ENCODE peak calls at places on chromosomes 5 and 9, in four cellular contexts. One of them, this sample, is unnamed.

GRCh38 chr5:169838688-169839087 is 141.6 kb downstream of the INSYN2B start:
- DNase-seq in GM13977: peak; percentile 34
- DNase-seq in kidney glomerular epithelial cell: no peak
- DNase-seq in T follicular helper cell: no peak
- DNase-seq in this sample: peak; percentile 45

GRCh38 chr5:146151970-146152369 is 30.5 kb downstream of the LARS1 start:
- DNase-seq in GM13977: no peak
- DNase-seq in kidney glomerular epithelial cell: no peak
- DNase-seq in T follicular helper cell: no peak
- DNase-seq in this sample: no peak

GRCh38 chr9:34380034-34380510 is 3.4 kb upstream of the MYORG start:
- DNase-seq in GM13977: no peak
- DNase-seq in kidney glomerular epithelial cell: no peak
- DNase-seq in T follicular helper cell: no peak
- DNase-seq in this sample: no peak

GRCh38 chr9:38096238-38096805 is 27.3 kb upstream of the SHB start:
- DNase-seq in GM13977: no peak
- DNase-seq in kidney glomerular epithelial cell: no peak
- DNase-seq in T follicular helper cell: no peak
- DNase-seq in this sample: no peak

GRCh38 chr9:97564291-97565175 is 63.1 kb downstream of the TMOD1 start:
- DNase-seq in GM13977: no peak
- DNase-seq in kidney glomerular epithelial cell: no peak
- DNase-seq in T follicular helper cell: no peak
- DNase-seq in this sample: no peak

GRCh38 chr5:32908646-32909045 is 197.5 kb downstream of the NPR3 start:
- DNase-seq in GM13977: no peak
- DNase-seq in kidney glomerular epithelial cell: no peak
- DNase-seq in T follicular helper cell: no peak
- DNase-seq in this sample: no peak

GRCh38 chr5:50751064-50751657 is 84.7 kb downstream of the PARP8 start:
- DNase-seq in GM13977: peak; percentile 40
- DNase-seq in kidney glomerular epithelial cell: peak; percentile 35
- DNase-seq in T follicular helper cell: peak; percentile 25
- DNase-seq in this sample: peak; percentile 27

GRCh38 chr5:54883374-54884194 is 101.8 kb downstream of the ESM1 start:
- DNase-seq in GM13977: no peak
- DNase-seq in kidney glomerular epithelial cell: peak; percentile 15
- DNase-seq in T follicular helper cell: no peak
- DNase-seq in this sample: no peak

GRCh38 chr9:127467621-127468020 is 16.3 kb downstream of the LRSAM1 start:
- DNase-seq in GM13977: no peak
- DNase-seq in kidney glomerular epithelial cell: no peak
- DNase-seq in T follicular helper cell: no peak
- DNase-seq in this sample: no peak

GRCh38 chr5:57715296-57715695 is 232.7 kb upstream of the ACTBL2 start:
- DNase-seq in GM13977: no peak
- DNase-seq in kidney glomerular epithelial cell: peak; percentile 18
- DNase-seq in T follicular helper cell: no peak
- DNase-seq in this sample: no peak

GRCh38 chr5:115262066-115262404 is 642 bp downstream of the PGGT1B start:
- DNase-seq in GM13977: peak; percentile 49
- DNase-seq in kidney glomerular epithelial cell: no peak
- DNase-seq in T follicular helper cell: no peak
- DNase-seq in this sample: peak; percentile 23

GRCh38 chr5:116529615-116530014 is 45.0 kb downstream of the SEMA6A start:
- DNase-seq in GM13977: no peak
- DNase-seq in kidney glomerular epithelial cell: no peak
- DNase-seq in T follicular helper cell: no peak
- DNase-seq in this sample: no peak

GRCh38 chr5:170293273-170293672 is 4.3 kb downstream of the LCP2 start:
- DNase-seq in GM13977: peak; percentile 67
- DNase-seq in kidney glomerular epithelial cell: no peak
- DNase-seq in T follicular helper cell: no peak
- DNase-seq in this sample: peak; percentile 87

GRCh38 chr5:173736923-173737412 is 120.5 kb upstream of the BOD1 start:
- DNase-seq in GM13977: peak; percentile 66
- DNase-seq in kidney glomerular epithelial cell: no peak
- DNase-seq in T follicular helper cell: no peak
- DNase-seq in this sample: peak; percentile 76

GRCh38 chr5:88145603-88146467 is 122.8 kb downstream of the TMEM161B start:
- DNase-seq in GM13977: no peak
- DNase-seq in kidney glomerular epithelial cell: no peak
- DNase-seq in T follicular helper cell: no peak
- DNase-seq in this sample: no peak

GRCh38 chr5:152990771-152991170 is 499.7 kb upstream of the GRIA1 start:
- DNase-seq in GM13977: no peak
- DNase-seq in kidney glomerular epithelial cell: no peak
- DNase-seq in T follicular helper cell: no peak
- DNase-seq in this sample: no peak

GRCh38 chr5:139690385-139691274 is 42.5 kb downstream of the CXXC5 start:
- DNase-seq in GM13977: no peak
- DNase-seq in kidney glomerular epithelial cell: no peak
- DNase-seq in T follicular helper cell: no peak
- DNase-seq in this sample: no peak

GRCh38 chr9:96487949-96488348 is 38.0 kb downstream of the HABP4 start:
- DNase-seq in GM13977: no peak
- DNase-seq in kidney glomerular epithelial cell: no peak
- DNase-seq in T follicular helper cell: no peak
- DNase-seq in this sample: no peak

GRCh38 chr5:55711531-55712022 is 547 bp downstream of the SLC38A9 start:
- DNase-seq in GM13977: no peak
- DNase-seq in kidney glomerular epithelial cell: no peak
- DNase-seq in T follicular helper cell: no peak
- DNase-seq in this sample: no peak

GRCh38 chr9:32839013-32839442 is 55.7 kb downstream of the TMEM215 start:
- DNase-seq in GM13977: no peak
- DNase-seq in kidney glomerular epithelial cell: peak; percentile 42
- DNase-seq in T follicular helper cell: no peak
- DNase-seq in this sample: no peak

GRCh38 chr9:79902937-79903600 is 331.3 kb downstream of the TLE4 start:
- DNase-seq in GM13977: no peak
- DNase-seq in kidney glomerular epithelial cell: no peak
- DNase-seq in T follicular helper cell: no peak
- DNase-seq in this sample: no peak

GRCh38 chr9:135887021-135887507 is 20.3 kb downstream of the CAMSAP1 start:
- DNase-seq in GM13977: no peak
- DNase-seq in kidney glomerular epithelial cell: no peak
- DNase-seq in T follicular helper cell: no peak
- DNase-seq in this sample: no peak

GRCh38 chr5:88830567-88830966 is 52.4 kb downstream of the MEF2C start:
- DNase-seq in GM13977: no peak
- DNase-seq in kidney glomerular epithelial cell: no peak
- DNase-seq in T follicular helper cell: no peak
- DNase-seq in this sample: no peak

GRCh38 chr9:121294181-121294743 is 26.3 kb downstream of the GSN start:
- DNase-seq in GM13977: no peak
- DNase-seq in kidney glomerular epithelial cell: no peak
- DNase-seq in T follicular helper cell: no peak
- DNase-seq in this sample: no peak